ENCODE peak calls at places on chromosomes 2 and 18, in eight cellular contexts. N, Z, T, J, P, U, R and V are unnamed samples.

GRCh38 chr2:231642631-231643493 is 50.2 kb downstream of the TEX44 start:
- DNase-seq in Z (peak), R (peak), P (peak), U (peak), N (peak), T (peak), J (no peak), V (peak)

GRCh38 chr18:72833471-72833870 is 34.3 kb downstream of the NETO1 start:
- DNase-seq in P (no peak), U (no peak), N (no peak), J (no peak), R (no peak), T (no peak), Z (no peak), V (no peak)

GRCh38 chr2:10331033-10331701 is 28.5 kb downstream of the HPCAL1 start:
- DNase-seq in U (no peak), J (no peak), P (no peak), Z (peak), R (peak), T (peak), N (peak), V (no peak)

GRCh38 chr2:85246348-85246747 is 81.4 kb downstream of the TGOLN2 start:
- DNase-seq in N (no peak), P (no peak), J (no peak), T (no peak), Z (no peak), R (no peak), U (no peak), V (no peak)

GRCh38 chr2:3839489-3839888 is 136.1 kb downstream of the DCDC2C start:
- DNase-seq in R (no peak), P (no peak), N (no peak), J (no peak), Z (no peak), U (no peak), T (no peak), V (no peak)

GRCh38 chr2:43098539-43098938 is 127.9 kb downstream of the ZFP36L2 start:
- DNase-seq in N (no peak), Z (no peak), U (no peak), T (no peak), R (no peak), J (no peak), P (no peak), V (no peak)

GRCh38 chr18:78632111-78632541 is 347.5 kb upstream of the SALL3 start:
- DNase-seq in P (peak), T (no peak), U (no peak), Z (no peak), N (no peak), R (peak), J (no peak), V (no peak)

GRCh38 chr2:168583710-168584521 is 127.8 kb downstream of the CERS6 start:
- DNase-seq in T (no peak), U (no peak), R (no peak), N (no peak), Z (peak), P (no peak), J (no peak), V (no peak)

GRCh38 chr2:55309441-55309840 is 40.4 kb upstream of the MTIF2 start:
- DNase-seq in T (no peak), P (no peak), N (no peak), Z (no peak), U (peak), J (no peak), R (no peak), V (no peak)

GRCh38 chr2:46194856-46195255 is 102.4 kb upstream of the EPAS1 start:
- DNase-seq in P (no peak), Z (no peak), U (no peak), T (no peak), N (no peak), R (peak), J (no peak), V (no peak)

GRCh38 chr2:128381001-128381938 is 62.6 kb upstream of the HS6ST1 start:
- DNase-seq in N (no peak), Z (peak), P (no peak), R (peak), T (no peak), U (no peak), J (no peak), V (peak)

GRCh38 chr2:85939136-85939535 is 50.3 kb upstream of the ST3GAL5 start:
- DNase-seq in P (no peak), R (no peak), T (no peak), U (no peak), Z (no peak), J (no peak), N (no peak), V (no peak)

GRCh38 chr2:160581448-160581847 is 87.8 kb upstream of the RBMS1 start:
- DNase-seq in J (no peak), U (no peak), P (no peak), T (no peak), R (peak), Z (no peak), N (no peak), V (no peak)

GRCh38 chr18:44594779-44595467 is 85.8 kb upstream of the SETBP1 start:
- DNase-seq in N (no peak), R (no peak), J (no peak), Z (no peak), P (no peak), T (no peak), U (peak), V (no peak)

GRCh38 chr2:108133457-108133856 is 106.3 kb upstream of the SULT1C3 start:
- DNase-seq in P (no peak), N (no peak), T (no peak), J (no peak), R (no peak), Z (no peak), U (no peak), V (no peak)